ENCODE peak calls at places on chromosomes 7 and 10, in four cellular contexts. T is H9, Z is OCI-LY7, P is GM12878. S is an unnamed sample.

GRCh38 chr7:136056827-136057226 is 79.7 kb upstream of the MTPN start:
- DNase-seq in T (no peak), P (no peak), Z (peak; percentile 3), S (no peak)

GRCh38 chr7:26813426-26813825 is 51.0 kb downstream of the SKAP2 start:
- DNase-seq in P (no peak), Z (no peak), T (no peak), S (no peak)

GRCh38 chr7:82036146-82036886 is 266.5 kb upstream of the HGF start:
- DNase-seq in P (no peak), T (no peak), Z (no peak), S (no peak)

GRCh38 chr10:69866688-69867461 is 65.2 kb downstream of the COL13A1 start:
- DNase-seq in P (no peak), T (peak; percentile 81), Z (no peak), S (peak; percentile 47)

GRCh38 chr10:89249066-89249465 is 2.5 kb downstream of the LIPA start:
- DNase-seq in P (no peak), T (no peak), Z (no peak), S (no peak)

GRCh38 chr10:5343561-5343960 is 21.2 kb upstream of the UCN3 start:
- DNase-seq in T (no peak), Z (no peak), P (no peak), S (no peak)

GRCh38 chr7:107332488-107333269 is 137.2 kb upstream of the GPR22 start:
- DNase-seq in T (no peak), P (peak; percentile 13), Z (peak; percentile 77), S (no peak)

GRCh38 chr7:516606-517456 is 2.8 kb downstream of the PDGFA start:
- DNase-seq in T (no peak), Z (no peak), P (no peak), S (no peak)

GRCh38 chr7:107312418-107312817 is 143.6 kb downstream of the HBP1 start:
- DNase-seq in P (no peak), Z (no peak), T (no peak), S (no peak)

GRCh38 chr10:132066186-132066585 is 440 bp downstream of the JAKMIP3 start:
- DNase-seq in T (no peak), Z (no peak), P (no peak), S (no peak)

GRCh38 chr7:158695726-158696452 is 8.7 kb downstream of the NCAPG2 start:
- DNase-seq in T (peak; percentile 33), P (peak; percentile 28), Z (no peak), S (peak; percentile 37)

GRCh38 chr10:132033632-132034031 is 32.1 kb upstream of the JAKMIP3 start:
- DNase-seq in P (no peak), T (no peak), Z (no peak), S (no peak)

GRCh38 chr10:1643161-1643910 is 94.0 kb downstream of the ADARB2 start:
- DNase-seq in T (peak; percentile 71), Z (peak; percentile 18), P (peak; percentile 53), S (peak; percentile 72)

GRCh38 chr7:76507723-76508406 is 2.5 kb upstream of the UPK3B start:
- DNase-seq in T (peak; percentile 11), P (no peak), Z (no peak), S (no peak)

GRCh38 chr7:105691692-105692564 is 110.6 kb upstream of the EFCAB10 start:
- DNase-seq in P (no peak), T (peak; percentile 67), Z (peak; percentile 28), S (no peak)

GRCh38 chr10:35690534-35690933 is 48.4 kb upstream of the FZD8 start:
- DNase-seq in P (no peak), Z (no peak), T (no peak), S (no peak)

GRCh38 chr7:21365866-21366624 is 61.8 kb upstream of the SP4 start:
- DNase-seq in Z (no peak), T (no peak), P (no peak), S (no peak)

GRCh38 chr7:27130540-27131389 is at the start of gene HOXA4:
- DNase-seq in P (no peak), Z (peak; percentile 73), T (peak; percentile 88), S (peak; percentile 81)

GRCh38 chr7:158431941-158432347 is 155.7 kb downstream of the PTPRN2 start:
- DNase-seq in Z (no peak), T (no peak), P (no peak), S (no peak)

GRCh38 chr10:133397938-133398337 is 4.0 kb downstream of the MTG1 start:
- DNase-seq in T (no peak), P (no peak), Z (no peak), S (no peak)

GRCh38 chr7:36115448-36116321 is 37.4 kb upstream of the EEPD1 start:
- DNase-seq in Z (no peak), T (no peak), P (peak; percentile 79), S (no peak)

GRCh38 chr10:13001041-13001886 is at the start of gene CCDC3:
- DNase-seq in T (peak; percentile 69), Z (no peak), P (no peak), S (peak; percentile 36)

GRCh38 chr10:79113827-79114226 is 45.1 kb downstream of the ZMIZ1 start:
- DNase-seq in Z (no peak), T (peak; percentile 38), P (no peak), S (no peak)

GRCh38 chr7:127897704-127898454 is 133.4 kb downstream of the LRRC4 start:
- DNase-seq in Z (no peak), T (no peak), P (no peak), S (no peak)

GRCh38 chr10:507908-508444 is 181.5 kb downstream of the DIP2C start:
- DNase-seq in T (no peak), Z (no peak), P (no peak), S (no peak)

GRCh38 chr7:45712057-45712689 is 138.0 kb downstream of the ADCY1 start:
- DNase-seq in T (peak; percentile 17), Z (no peak), P (no peak), S (no peak)

GRCh38 chr7:106465704-106466468 is 181.1 kb upstream of the NAMPT start:
- DNase-seq in Z (no peak), T (no peak), P (no peak), S (no peak)

GRCh38 chr7:20172736-20173334 is 44.3 kb downstream of the MACC1 start:
- DNase-seq in P (no peak), T (peak; percentile 85), Z (peak; percentile 54), S (peak; percentile 77)

GRCh38 chr7:87877641-87878040 is 1.3 kb downstream of the DBF4 start:
- DNase-seq in Z (no peak), T (no peak), P (no peak), S (no peak)

GRCh38 chr7:37786741-37787569 is 61.4 kb upstream of the NME8 start:
- DNase-seq in P (peak; percentile 91), Z (peak; percentile 13), T (no peak), S (no peak)

GRCh38 chr10:86206216-86206615 is 160.4 kb downstream of the GRID1 start:
- DNase-seq in P (no peak), T (no peak), Z (no peak), S (no peak)

GRCh38 chr7:150901160-150902035 is 49.1 kb downstream of the AOC1 start:
- DNase-seq in P (no peak), T (no peak), Z (peak; percentile 27), S (no peak)

GRCh38 chr10:29924436-29924835 is 134.9 kb downstream of the JCAD start:
- DNase-seq in Z (no peak), P (no peak), T (no peak), S (no peak)

GRCh38 chr7:132877578-132877977 is 204.3 kb downstream of the CHCHD3 start:
- DNase-seq in T (no peak), P (no peak), Z (no peak), S (no peak)

GRCh38 chr10:127315888-127316287 is 119.5 kb upstream of the INSYN2A start:
- DNase-seq in Z (no peak), T (no peak), P (no peak), S (no peak)

DNA sequence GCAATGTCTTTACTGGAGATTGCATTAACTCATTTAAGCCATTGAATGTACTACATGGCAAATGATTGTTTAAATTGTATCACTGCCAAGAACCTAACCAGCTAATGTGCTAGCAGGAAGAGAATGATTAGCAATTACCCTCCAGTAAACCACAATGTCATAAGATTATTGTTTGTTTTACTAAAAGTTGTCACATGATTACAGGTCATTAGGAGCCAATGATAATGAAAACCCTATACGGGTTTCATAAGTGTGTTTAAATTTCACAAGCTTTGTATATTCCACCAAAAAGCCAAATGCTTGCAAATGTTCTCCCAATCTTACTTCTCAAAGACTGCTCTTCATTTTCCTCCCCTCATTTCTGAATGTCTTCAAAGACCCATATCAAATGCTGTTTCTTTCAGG is 76.5 kb upstream of the PPP1R3C start:
- DNase-seq in Z (no peak), T (no peak), P (no peak), S (no peak)
- TF ChIP-seq CTCF in Z (no peak), T (no peak), P (no peak), S (no peak)

DNA sequence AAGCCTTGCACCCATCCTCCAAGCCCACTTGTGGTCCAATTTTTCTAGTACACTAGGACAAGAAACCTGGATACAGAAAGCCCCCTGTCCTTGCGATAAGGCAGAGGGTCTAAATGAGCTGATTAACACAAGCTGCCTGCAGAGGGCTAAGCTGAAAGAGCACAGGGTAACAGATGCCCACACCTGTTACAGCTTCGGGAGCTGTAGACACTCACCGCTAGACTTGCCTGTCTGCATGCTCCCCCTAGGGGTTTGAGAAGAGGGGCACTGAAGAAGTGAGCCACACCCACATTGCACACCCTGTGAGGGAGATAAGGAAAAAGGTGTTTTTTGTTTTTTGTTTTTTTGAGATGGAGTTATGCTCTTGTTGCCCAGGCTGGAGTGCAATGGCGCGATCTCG is 386.5 kb upstream of the AUTS2 start:
- DNase-seq in P (no peak), Z (peak; percentile 82), T (peak; percentile 79), S (no peak)
- TF ChIP-seq CTCF in P (no peak), Z (peak; percentile 75), T (peak; percentile 78), S (no peak)

GRCh38 chr7:47600199-47601118 is 18.5 kb upstream of the TNS3 start:
- DNase-seq in Z (peak; percentile 23), T (no peak), P (no peak), S (no peak)

GRCh38 chr7:47604496-47604890 is 22.6 kb upstream of the TNS3 start:
- DNase-seq in P (no peak), Z (no peak), T (no peak), S (no peak)

GRCh38 chr7:47602272-47603004 is 20.5 kb upstream of the TNS3 start:
- DNase-seq in P (no peak), Z (no peak), T (no peak), S (no peak)

GRCh38 chr7:47601119-47601880 is 19.4 kb upstream of the TNS3 start:
- DNase-seq in T (no peak), P (no peak), Z (peak; percentile 82), S (no peak)

GRCh38 chr7:47601881-47602249 is 20.0 kb upstream of the TNS3 start:
- DNase-seq in P (no peak), Z (no peak), T (no peak), S (no peak)
- TF ChIP-seq CTCF in P (no peak), Z (no peak), T (no peak), S (no peak)

DNA sequence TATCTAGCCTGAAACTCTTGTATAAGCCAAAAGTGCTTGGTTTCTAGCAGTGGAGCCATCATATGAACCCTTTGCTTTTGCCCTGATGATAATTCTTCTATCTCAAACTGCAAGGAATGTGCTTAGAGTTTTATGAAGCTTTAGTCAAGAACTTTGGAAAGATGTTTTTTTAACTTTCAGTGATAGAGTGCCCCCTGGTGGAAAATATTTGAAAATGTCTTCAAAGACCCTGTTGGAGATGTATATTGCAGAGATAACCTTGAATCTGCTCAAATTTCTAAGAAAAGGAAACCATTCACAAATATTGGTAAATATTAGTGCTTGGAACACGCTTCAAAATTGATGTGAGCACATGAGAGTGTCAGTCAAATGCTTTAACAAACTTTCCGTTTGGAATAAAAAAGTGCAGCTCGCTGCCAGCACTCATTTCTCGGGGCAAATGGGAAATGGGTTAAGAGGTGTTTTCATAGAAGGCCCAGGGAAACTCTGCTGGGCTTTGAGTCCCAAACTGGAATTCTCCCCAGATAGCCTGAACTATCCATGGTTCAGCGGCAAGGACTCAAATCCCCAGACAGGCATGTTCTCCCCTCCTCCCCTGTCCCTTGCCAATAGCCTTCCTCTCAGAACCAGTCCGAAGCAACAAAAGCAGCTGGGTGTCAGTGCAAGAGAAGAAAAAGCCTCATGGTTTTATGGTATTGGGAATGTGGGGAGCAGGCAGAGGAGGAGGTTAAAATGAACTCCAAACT is 129.3 kb downstream of the MYOF start:
- DNase-seq in P (no peak), Z (peak; percentile 52), T (no peak), S (no peak)
- TF ChIP-seq CTCF in P (peak; percentile 46), Z (peak; percentile 92), T (peak; percentile 83), S (peak; percentile 98)

S was measured in endothelial cell.